ENCODE peak calls at places on chromosome 14, in ten cellular contexts. V is CD8-positive, alpha-beta memory T cell; G is left ventricle myocardium inferior; Z is CD4-positive, CD25-positive, alpha-beta regulatory T cell; A is upper lobe of right lung; M is ascending aorta; O is neuronal stem cell; K is CD4-positive, alpha-beta memory T cell; T is H1; P is colonic mucosa. U is an unnamed sample. For H3K9me3, the result is how much of the 10 kb centered on the place peaks cover.

GRCh38 chr14:92511472-92512247 is 1.9 kb upstream of the RIN3 start:
- DNase-seq in V (no peak), G (no peak), Z (no peak), A (no peak), M (no peak), O (no peak), K (no peak), T (no peak), P (peak), U (no peak)

GRCh38 chr14:89543420-89543790 is 126.4 kb upstream of the FOXN3 start:
- DNase-seq in V (no peak), G (no peak), Z (no peak), A (no peak), M (no peak), O (peak), K (no peak), T (no peak), P (no peak), U (no peak)

GRCh38 chr14:64708148-64709004 is 4.2 kb downstream of the PLEKHG3 start:
- DNase-seq in V (no peak), G (no peak), Z (no peak), A (no peak), M (no peak), O (no peak), K (peak), T (no peak), P (peak), U (no peak)

GRCh38 chr14:75514673-75515630 is 7.3 kb upstream of the BATF start:
- DNase-seq in V (peak), G (peak), Z (peak), A (no peak), M (no peak), O (no peak), K (peak), T (no peak), P (no peak), U (no peak)

GRCh38 chr14:93824518-93825234 is 36.4 kb upstream of the PRIMA1 start:
- DNase-seq in V (no peak), G (no peak), Z (no peak), A (no peak), M (no peak), O (no peak), K (no peak), T (no peak), P (no peak), U (no peak)

GRCh38 chr14:22387776-22388241 is 201.2 kb downstream of the DAD1 start:
- DNase-seq in V (no peak), G (no peak), Z (no peak), A (no peak), M (no peak), O (no peak), K (no peak), T (no peak), P (no peak), U (no peak)

GRCh38 chr14:68463705-68464104 is 329.2 kb downstream of the ZFP36L1 start:
- DNase-seq in V (no peak), G (no peak), Z (no peak), A (no peak), M (no peak), O (no peak), K (no peak), T (no peak), P (no peak), U (no peak)

GRCh38 chr14:103576371-103577024 is 13.7 kb downstream of the COA8 start:
- DNase-seq in V (no peak), G (peak), Z (no peak), A (peak), M (peak), O (peak), K (no peak), T (no peak), P (peak), U (peak)

GRCh38 chr14:89237923-89238529 is 179.0 kb downstream of the FOXN3 start:
- DNase-seq in V (no peak), G (no peak), Z (no peak), A (no peak), M (no peak), O (no peak), K (no peak), T (no peak), P (no peak), U (no peak)

GRCh38 chr14:91985521-91986255 is 38.2 kb upstream of the FBLN5 start:
- DNase-seq in V (no peak), G (no peak), Z (no peak), A (no peak), M (no peak), O (no peak), K (no peak), T (no peak), P (no peak), U (no peak)

GRCh38 chr14:102544745-102545460 is 35.3 kb upstream of the ANKRD9 start:
- DNase-seq in V (no peak), G (no peak), Z (no peak), A (no peak), M (no peak), O (no peak), K (peak), T (no peak), P (peak), U (no peak)

GRCh38 chr14:104800600-104801283 is at the start of gene ZBTB42:
- DNase-seq in V (peak), G (peak), Z (peak), A (peak), M (no peak), O (no peak), K (peak), T (no peak), P (peak), U (no peak)

GRCh38 chr14:94971750-94972149 is 185.6 kb downstream of the DICER1 start:
- DNase-seq in V (no peak), G (no peak), Z (no peak), A (no peak), M (no peak), O (no peak), K (no peak), T (no peak), P (no peak), U (no peak)

GRCh38 chr14:100103261-100104005 is 38.2 kb downstream of the EVL start:
- DNase-seq in V (no peak), G (peak), Z (no peak), A (peak), M (no peak), O (no peak), K (no peak), T (no peak), P (no peak), U (no peak)

GRCh38 chr14:88616697-88617096 is 53.9 kb downstream of the ZC3H14 start:
- DNase-seq in V (no peak), G (no peak), Z (no peak), A (no peak), M (no peak), O (no peak), K (no peak), T (no peak), P (no peak), U (no peak)

GRCh38 chr14:54808326-54809161 is 94.1 kb downstream of the GCH1 start:
- DNase-seq in V (no peak), G (no peak), Z (no peak), A (no peak), M (no peak), O (no peak), K (no peak), T (no peak), P (no peak), U (no peak)

GRCh38 chr14:100747021-100747586 is 20.4 kb downstream of the DLK1 start:
- DNase-seq in V (no peak), G (no peak), Z (no peak), A (peak), M (no peak), O (no peak), K (no peak), T (no peak), P (no peak), U (no peak)

GRCh38 chr14:94423465-94424056 is 29.0 kb downstream of the SERPINA11 start:
- DNase-seq in V (no peak), G (peak), Z (no peak), A (peak), M (no peak), O (peak), K (no peak), T (peak), P (peak), U (peak)

GRCh38 chr14:23362200-23362599 is 2.8 kb downstream of the EFS start:
- DNase-seq in V (no peak), G (no peak), Z (no peak), A (no peak), M (no peak), O (no peak), K (no peak), T (no peak), P (no peak), U (no peak)

GRCh38 chr14:75523771-75524171 is 1.5 kb downstream of the BATF start:
- DNase-seq in V (no peak), G (no peak), Z (no peak), A (no peak), M (no peak), O (no peak), K (no peak), T (no peak), P (no peak), U (no peak)

GRCh38 chr14:101369916-101370592 is 191.2 kb upstream of the DIO3 start:
- DNase-seq in V (no peak), G (no peak), Z (no peak), A (no peak), M (no peak), O (no peak), K (no peak), T (no peak), P (no peak), U (no peak)

GRCh38 chr14:23816371-23816770 is 137.2 kb upstream of the DHRS4 start:
- DNase-seq in V (no peak), G (no peak), Z (no peak), A (no peak), M (no peak), O (no peak), K (no peak), T (no peak), P (peak), U (no peak)

GRCh38 chr14:37591311-37591940 is 3.6 kb downstream of the FOXA1 start:
- DNase-seq in V (no peak), G (no peak), Z (no peak), A (peak), M (no peak), O (no peak), K (no peak), T (no peak), P (peak), U (no peak)

GRCh38 chr14:68444449-68445168 is 348.3 kb downstream of the ZFP36L1 start:
- DNase-seq in V (no peak), G (peak), Z (no peak), A (no peak), M (no peak), O (no peak), K (no peak), T (no peak), P (no peak), U (no peak)

GRCh38 chr14:61375218-61375617 is 53.8 kb downstream of the PRKCH start:
- DNase-seq in V (no peak), G (no peak), Z (no peak), A (no peak), M (no peak), O (no peak), K (no peak), T (no peak), P (no peak), U (no peak)

GRCh38 chr14:57199911-57200310 is 68.8 kb downstream of the EXOC5 start:
- DNase-seq in V (no peak), G (no peak), Z (no peak), A (no peak), M (no peak), O (no peak), K (no peak), T (no peak), P (no peak), U (no peak)

GRCh38 chr14:74620497-74620921 is 8.5 kb upstream of the LTBP2 start:
- DNase-seq in V (no peak), G (no peak), Z (no peak), A (no peak), M (no peak), O (no peak), K (peak), T (no peak), P (no peak), U (no peak)

GRCh38 chr14:74176404-74176788 is 62.9 kb upstream of the VSX2 start:
- DNase-seq in V (no peak), G (no peak), Z (no peak), A (no peak), M (no peak), O (no peak), K (no peak), T (no peak), P (no peak), U (no peak)

GRCh38 chr14:72699852-72700257 is 194.0 kb downstream of the DPF3 start:
- DNase-seq in V (no peak), G (peak), Z (no peak), A (no peak), M (peak), O (no peak), K (no peak), T (no peak), P (peak), U (no peak)

GRCh38 chr14:88825078-88825458 is 617 bp downstream of the TTC8 start:
- DNase-seq in V (no peak), G (no peak), Z (no peak), A (no peak), M (no peak), O (no peak), K (no peak), T (no peak), P (no peak), U (no peak)

GRCh38 chr14:89911018-89911919 is 43.3 kb downstream of the EFCAB11 start:
- DNase-seq in V (no peak), G (no peak), Z (no peak), A (no peak), M (no peak), O (peak), K (no peak), T (peak), P (peak), U (no peak)

GRCh38 chr14:61145258-61145902 is 135.8 kb downstream of the TMEM30B start:
- DNase-seq in V (no peak), G (no peak), Z (no peak), A (no peak), M (no peak), O (no peak), K (no peak), T (no peak), P (no peak), U (no peak)

GRCh38 chr14:101412741-101413140 is 148.6 kb upstream of the DIO3 start:
- DNase-seq in V (no peak), G (no peak), Z (no peak), A (no peak), M (no peak), O (no peak), K (no peak), T (no peak), P (no peak), U (no peak)

GRCh38 chr14:67694791-67695393 is 672 bp downstream of the RDH11 start:
- DNase-seq in V (peak), G (peak), Z (peak), A (peak), M (peak), O (peak), K (peak), T (peak), P (peak), U (peak)

GRCh38 chr14:52025310-52025709 is 36.0 kb downstream of the RTRAF start:
- DNase-seq in V (no peak), G (no peak), Z (no peak), A (no peak), M (no peak), O (no peak), K (no peak), T (no peak), P (no peak), U (no peak)

GRCh38 chr14:28690029-28690683 is 76.4 kb upstream of the FOXG1 start:
- DNase-seq in V (no peak), G (no peak), Z (no peak), A (no peak), M (no peak), O (no peak), K (no peak), T (no peak), P (no peak), U (no peak)
- H3K9me3 ChIP-seq in V (under half), G (under half), Z (under half), A (under half), M (under half), O (under half), K (under half), T (under half), P (under half), U (under half)

GRCh38 chr14:106493962-106494823 is 967.8 kb downstream of the TMEM121 start:
- DNase-seq in V (no peak), G (no peak), Z (no peak), A (no peak), M (no peak), O (no peak), K (no peak), T (no peak), P (no peak), U (no peak)

GRCh38 chr14:106490442-106490841 is 964.1 kb downstream of the TMEM121 start:
- DNase-seq in V (no peak), G (no peak), Z (no peak), A (no peak), M (no peak), O (no peak), K (no peak), T (no peak), P (no peak), U (no peak)

GRCh38 chr14:106488293-106488692 is 961.9 kb downstream of the TMEM121 start:
- DNase-seq in V (no peak), G (no peak), Z (no peak), A (no peak), M (no peak), O (no peak), K (no peak), T (no peak), P (no peak), U (no peak)

GRCh38 chr14:106491851-106492250 is 965.5 kb downstream of the TMEM121 start:
- DNase-seq in V (no peak), G (no peak), Z (no peak), A (no peak), M (no peak), O (no peak), K (no peak), T (no peak), P (no peak), U (no peak)

DNA sequence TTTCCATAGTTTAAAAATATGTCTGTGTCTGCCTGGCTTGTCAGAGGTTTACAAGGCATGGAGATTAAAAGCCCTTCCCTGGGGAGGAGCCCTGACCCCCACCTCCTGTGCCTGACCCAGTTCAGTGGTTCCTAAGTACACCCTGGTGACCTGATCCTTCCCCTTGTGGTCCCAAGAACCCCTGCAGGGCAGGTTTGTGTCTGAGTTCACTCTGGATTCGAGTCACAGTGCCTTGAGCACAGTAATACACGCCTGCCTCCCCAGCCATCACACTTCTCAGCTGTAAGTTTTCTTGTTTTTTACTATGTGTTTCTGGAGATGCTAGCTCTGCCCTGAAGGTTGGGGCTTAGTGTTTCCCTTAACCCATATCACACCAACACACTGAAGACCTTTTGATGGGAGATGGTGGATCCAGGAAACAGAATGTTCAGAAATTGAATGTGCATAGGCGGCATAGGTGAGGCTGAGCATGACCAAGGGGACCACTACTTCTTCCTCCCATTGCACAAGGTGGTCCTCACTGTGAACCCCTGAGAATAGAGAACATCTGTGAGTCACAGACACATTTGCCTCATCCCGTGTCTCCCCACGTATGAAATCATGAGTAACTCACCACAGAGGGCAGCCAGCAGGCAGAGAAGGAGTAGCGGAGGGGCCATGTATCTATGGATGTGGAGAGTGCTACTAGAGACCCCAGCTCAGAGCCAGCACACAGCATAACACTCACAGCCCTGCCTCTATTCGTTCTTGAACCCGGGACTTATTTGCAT is 962.9 kb downstream of the TMEM121 start:
- DNase-seq in V (no peak), G (no peak), Z (no peak), A (no peak), M (no peak), O (no peak), K (no peak), T (no peak), P (no peak), U (no peak)
- H3K9me3 ChIP-seq in V (under half), G (under half), Z (under half), A (under half), M (under half), O (under half), K (under half), T (half or more), P (under half), U (under half)

DNA sequence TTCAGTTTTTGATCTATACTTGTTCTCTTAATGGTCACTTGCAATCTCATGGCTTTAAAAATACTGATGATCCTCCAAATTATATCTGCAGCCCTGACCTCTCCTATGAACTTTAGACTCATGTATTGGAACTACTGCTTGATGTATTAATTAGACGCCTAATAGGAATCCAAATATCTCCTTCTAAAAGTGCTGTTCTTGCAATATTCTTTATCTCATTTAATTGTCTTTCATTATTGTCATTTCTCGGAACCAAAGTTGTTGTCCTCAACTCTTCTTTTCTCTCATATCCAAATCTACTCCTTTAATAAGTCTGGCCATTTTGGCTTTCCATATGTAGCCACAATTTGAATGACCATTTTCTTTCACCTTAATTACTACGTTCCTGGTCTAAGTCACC is 907.6 kb upstream of the SEL1L start:
- DNase-seq in V (no peak), G (no peak), Z (no peak), A (no peak), M (no peak), O (no peak), K (no peak), T (no peak), P (no peak), U (no peak)
- H3K9me3 ChIP-seq in V (under half), G (under half), Z (under half), A (under half), M (under half), O (under half), K (under half), T (under half), P (under half), U (under half)

DNA sequence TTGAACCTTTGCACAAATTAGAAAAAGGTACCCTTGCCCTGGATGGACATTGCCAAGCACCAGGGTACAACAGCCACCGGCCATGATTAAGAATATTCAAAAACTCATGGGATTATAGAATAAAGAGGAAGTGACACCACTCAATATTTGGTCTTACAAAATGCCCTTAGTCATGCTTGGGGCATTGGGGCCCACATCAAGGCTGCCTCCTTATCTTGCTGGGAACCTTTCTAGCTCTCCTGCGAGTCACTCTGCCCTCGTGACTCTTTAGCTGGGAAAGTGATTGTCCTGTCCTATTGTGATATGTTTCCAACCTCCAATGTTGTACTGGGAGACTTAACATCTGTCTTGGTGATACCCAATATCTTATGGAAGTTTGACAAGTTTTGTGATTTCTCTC is 57.8 kb downstream of the GTF2A1 start:
- DNase-seq in V (no peak), G (no peak), Z (no peak), A (no peak), M (no peak), O (no peak), K (no peak), T (no peak), P (no peak), U (no peak)
- H3K9me3 ChIP-seq in V (under half), G (under half), Z (under half), A (under half), M (under half), O (under half), K (under half), T (under half), P (under half), U (under half)

GRCh38 chr14:105876158-105876557 is 349.8 kb downstream of the TMEM121 start:
- DNase-seq in V (no peak), G (no peak), Z (no peak), A (no peak), M (no peak), O (no peak), K (no peak), T (no peak), P (no peak), U (no peak)
- H3K9me3 ChIP-seq in V (under half), G (under half), Z (under half), A (under half), M (under half), O (under half), K (under half), T (half or more), P (under half), U (under half)

GRCh38 chr14:97445367-97445766 is 648.2 kb downstream of the VRK1 start:
- DNase-seq in V (no peak), G (no peak), Z (no peak), A (no peak), M (no peak), O (no peak), K (no peak), T (no peak), P (no peak), U (no peak)

GRCh38 chr14:97444248-97444647 is 647.1 kb downstream of the VRK1 start:
- DNase-seq in V (no peak), G (no peak), Z (no peak), A (no peak), M (no peak), O (no peak), K (no peak), T (no peak), P (no peak), U (no peak)

GRCh38 chr14:97441740-97442362 is 644.7 kb downstream of the VRK1 start:
- DNase-seq in V (no peak), G (no peak), Z (no peak), A (no peak), M (no peak), O (no peak), K (no peak), T (no peak), P (no peak), U (no peak)

GRCh38 chr14:97442363-97442762 is 645.2 kb downstream of the VRK1 start:
- DNase-seq in V (no peak), G (no peak), Z (no peak), A (no peak), M (no peak), O (no peak), K (no peak), T (no peak), P (no peak), U (no peak)

GRCh38 chr14:97443412-97443811 is 646.2 kb downstream of the VRK1 start:
- DNase-seq in V (no peak), G (no peak), Z (no peak), A (no peak), M (no peak), O (no peak), K (no peak), T (no peak), P (no peak), U (no peak)
- H3K9me3 ChIP-seq in V (under half), G (under half), Z (under half), A (under half), M (under half), O (under half), K (under half), T (under half), P (under half), U (under half)